ENCODE peak calls at places on chromosomes 13 and 19, in five cellular contexts. K is astrocyte of the spinal cord, R is stomach, H is astrocyte of the cerebellum, X is HCT116. V is an unnamed sample.

GRCh38 chr19:33209844-33210230 is 15.7 kb downstream of the LRP3 start:
- DNase-seq in K (no peak), R (no peak), H (no peak), X (no peak), V (no peak)

GRCh38 chr19:3065675-3066357 is 3.5 kb upstream of the TLE5 start:
- DNase-seq in K (no peak), R (peak; percentile 57), H (no peak), X (no peak), V (no peak)

GRCh38 chr13:37656247-37656940 is 57.8 kb upstream of the POSTN start:
- DNase-seq in K (peak; percentile 95), R (no peak), H (peak; percentile 38), X (no peak), V (peak; percentile 55)

GRCh38 chr13:106311004-106311403 is 224.5 kb downstream of the EFNB2 start:
- DNase-seq in K (no peak), R (no peak), H (no peak), X (no peak), V (no peak)

GRCh38 chr19:28213476-28214082 is 999.4 kb downstream of the UQCRFS1 start:
- DNase-seq in K (no peak), R (no peak), H (no peak), X (no peak), V (no peak)

GRCh38 chr13:110680852-110681251 is 25.1 kb downstream of the CARS2 start:
- DNase-seq in K (no peak), R (no peak), H (no peak), X (peak; percentile 10), V (no peak)

GRCh38 chr13:100131863-100132574 is 43.1 kb downstream of the PCCA start:
- DNase-seq in K (peak; percentile 81), R (no peak), H (peak; percentile 42), X (peak; percentile 45), V (peak; percentile 87)

GRCh38 chr13:109790951-109791605 is 4.7 kb upstream of the IRS2 start:
- DNase-seq in K (peak; percentile 45), R (no peak), H (no peak), X (no peak), V (no peak)

GRCh38 chr13:113354831-113355610 is 8.9 kb downstream of the GRTP1 start:
- DNase-seq in K (no peak), R (no peak), H (no peak), X (no peak), V (no peak)

GRCh38 chr13:97068146-97068545 is 73.9 kb upstream of the OXGR1 start:
- DNase-seq in K (peak; percentile 78), R (no peak), H (no peak), X (no peak), V (no peak)

GRCh38 chr13:24348797-24349515 is 39.6 kb downstream of the C1QTNF9 start:
- DNase-seq in K (no peak), R (peak; percentile 90), H (no peak), X (peak; percentile 63), V (no peak)

GRCh38 chr13:114266241-114266640 is 15.2 kb upstream of the UPF3A start:
- DNase-seq in K (no peak), R (no peak), H (no peak), X (no peak), V (no peak)

GRCh38 chr13:103431880-103432279 is 365.7 kb upstream of the SLC10A2 start:
- DNase-seq in K (no peak), R (no peak), H (no peak), X (no peak), V (no peak)

GRCh38 chr13:63497601-63498000 is 2082.0 kb upstream of the PCDH20 start:
- DNase-seq in K (no peak), R (no peak), H (no peak), X (no peak), V (no peak)

GRCh38 chr19:3556978-3557460 is 367 bp downstream of the MFSD12 start:
- DNase-seq in K (no peak), R (peak; percentile 48), H (no peak), X (no peak), V (no peak)

GRCh38 chr19:31944286-31944685 is 401.1 kb upstream of the ZNF507 start:
- DNase-seq in K (no peak), R (no peak), H (no peak), X (no peak), V (no peak)

GRCh38 chr13:41588899-41589298 is 131.5 kb downstream of the RGCC start:
- DNase-seq in K (peak; percentile 90), R (no peak), H (peak; percentile 74), X (peak; percentile 8), V (peak; percentile 85)

GRCh38 chr19:49997709-49998108 is 27.5 kb downstream of the VRK3 start:
- DNase-seq in K (no peak), R (no peak), H (no peak), X (peak; percentile 49), V (no peak)

GRCh38 chr13:47726394-47726793 is 274.7 kb downstream of the SUCLA2 start:
- DNase-seq in K (no peak), R (no peak), H (no peak), X (no peak), V (no peak)

GRCh38 chr13:99617474-99618255 is 116.4 kb downstream of the TM9SF2 start:
- DNase-seq in K (peak; percentile 48), R (no peak), H (peak; percentile 49), X (peak; percentile 18), V (peak; percentile 69)

GRCh38 chr13:46149272-46150133 is 32.5 kb downstream of the LCP1 start:
- DNase-seq in K (peak; percentile 83), R (no peak), H (peak; percentile 96), X (no peak), V (no peak)

GRCh38 chr19:33285441-33285927 is 16.9 kb downstream of the CEBPA start:
- DNase-seq in K (no peak), R (peak; percentile 47), H (no peak), X (no peak), V (no peak)

GRCh38 chr13:37192986-37193385 is 87.5 kb upstream of the CSNK1A1L start:
- DNase-seq in K (peak; percentile 74), R (no peak), H (no peak), X (no peak), V (no peak)

GRCh38 chr19:46426035-46426505 is 2.7 kb downstream of the PNMA8C start:
- DNase-seq in K (peak; percentile 32), R (no peak), H (no peak), X (no peak), V (no peak)

GRCh38 chr19:3586124-3586626 is 897 bp downstream of the GIPC3 start:
- DNase-seq in K (no peak), R (no peak), H (no peak), X (no peak), V (no peak)

GRCh38 chr13:110769097-110769496 is 55.6 kb downstream of the ING1 start:
- DNase-seq in K (no peak), R (no peak), H (no peak), X (no peak), V (no peak)

GRCh38 chr19:13864223-13864512 is 12.8 kb upstream of the NANOS3 start:
- DNase-seq in K (no peak), R (no peak), H (no peak), X (no peak), V (no peak)

GRCh38 chr19:13859361-13859880 is 17.5 kb upstream of the NANOS3 start:
- DNase-seq in K (peak; percentile 47), R (no peak), H (no peak), X (no peak), V (no peak)

GRCh38 chr19:13861714-13862531 is 15.0 kb upstream of the NANOS3 start:
- DNase-seq in K (peak; percentile 92), R (peak; percentile 93), H (no peak), X (no peak), V (no peak)

GRCh38 chr19:13861392-13861713 is 15.6 kb upstream of the NANOS3 start:
- DNase-seq in K (no peak), R (no peak), H (no peak), X (no peak), V (no peak)

GRCh38 chr19:13860679-13861391 is 16.1 kb upstream of the NANOS3 start:
- DNase-seq in K (no peak), R (no peak), H (no peak), X (no peak), V (no peak)
- H3K4me3 ChIP-seq in K (no peak overlapping the region), R (no peak overlapping the region), H (no peak overlapping the region), X (no peak overlapping the region), V (peak overlapping the region; percentile 43)

GRCh38 chr19:47511128-47511517 is 3.7 kb downstream of the NAPA start:
- DNase-seq in K (no peak), R (peak; percentile 65), H (no peak), X (no peak), V (no peak)

GRCh38 chr19:47511681-47512080 is 3.2 kb downstream of the NAPA start:
- DNase-seq in K (peak; percentile 18), R (no peak), H (no peak), X (no peak), V (no peak)

GRCh38 chr19:47510516-47511127 is 4.2 kb downstream of the NAPA start:
- DNase-seq in K (no peak), R (no peak), H (no peak), X (no peak), V (no peak)

GRCh38 chr19:47512948-47513319 is 1.9 kb downstream of the NAPA start:
- DNase-seq in K (no peak), R (no peak), H (no peak), X (no peak), V (no peak)

GRCh38 chr19:47512183-47512947 is 2.5 kb downstream of the NAPA start:
- DNase-seq in K (no peak), R (peak; percentile 83), H (no peak), X (no peak), V (no peak)
- H3K4me3 ChIP-seq in K (no peak overlapping the region), R (peak overlapping the region; percentile 73), H (no peak overlapping the region), X (no peak overlapping the region), V (peak overlapping the region; percentile 87)

GRCh38 chr13:27007166-27007565 is 164.4 kb downstream of the USP12 start:
- DNase-seq in K (no peak), R (no peak), H (no peak), X (no peak), V (no peak)
- H3K4me3 ChIP-seq in K (peak overlapping the region; percentile 30), R (peak overlapping the region; percentile 47), H (peak overlapping the region; percentile 11), X (peak overlapping the region; percentile 73), V (peak overlapping the region; percentile 33)

DNA sequence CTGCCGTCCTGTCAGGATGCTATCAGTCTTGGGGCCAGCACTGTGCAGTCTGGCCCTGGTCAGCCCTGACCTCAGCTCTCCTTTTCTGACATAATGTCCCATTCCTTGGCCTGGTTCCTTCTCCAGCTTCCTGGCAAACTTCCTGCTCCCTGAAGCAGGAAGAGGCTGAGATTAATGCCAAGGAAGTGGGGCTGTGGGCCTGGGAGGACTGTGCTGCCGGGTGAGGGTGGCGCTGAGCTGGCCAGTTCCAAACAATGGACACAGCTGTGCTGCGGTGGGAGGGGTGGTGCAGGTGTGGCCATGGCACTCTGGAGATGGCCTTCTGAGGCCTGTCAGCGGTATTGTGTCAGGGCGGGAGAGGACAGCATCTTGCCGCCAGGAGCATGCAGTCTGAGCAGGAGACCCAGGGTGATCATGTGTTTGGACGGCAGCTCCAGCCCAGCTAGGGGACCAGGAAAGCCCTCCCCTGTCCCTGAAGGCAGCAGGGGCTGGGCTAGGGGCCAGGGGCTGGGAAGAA is 30.9 kb downstream of the TUBA3C start:
- DNase-seq in K (no peak), R (no peak), H (no peak), X (no peak), V (no peak)
- H3K4me3 ChIP-seq in K (no peak overlapping the region), R (no peak overlapping the region), H (no peak overlapping the region), X (no peak overlapping the region), V (no peak overlapping the region)